ENCODE peak calls at places on chromosome 1, in eight cellular contexts. One of them, this sample, is unnamed.

GRCh38 chr1:20589331-20590312 is 725 bp downstream of the CDA start:
- DNase-seq in body of pancreas: peak
- DNase-seq in A549: no peak
- DNase-seq in NB4: peak
- DNase-seq in K562: no peak
- DNase-seq in tibial nerve: no peak
- DNase-seq in ovary: peak
- DNase-seq in transverse colon: no peak
- DNase-seq in this sample: no peak

GRCh38 chr1:66271216-66271903 is 262.6 kb upstream of the SGIP1 start:
- DNase-seq in body of pancreas: peak
- DNase-seq in tibial nerve: peak
- DNase-seq in NB4: peak
- DNase-seq in ovary: peak
- DNase-seq in transverse colon: peak
- DNase-seq in K562: no peak
- DNase-seq in A549: peak
- DNase-seq in this sample: no peak

GRCh38 chr1:12594490-12594889 is 23.5 kb downstream of the DHRS3 start:
- DNase-seq in NB4: no peak
- DNase-seq in A549: no peak
- DNase-seq in tibial nerve: no peak
- DNase-seq in body of pancreas: no peak
- DNase-seq in K562: no peak
- DNase-seq in ovary: no peak
- DNase-seq in transverse colon: no peak
- DNase-seq in this sample: no peak

GRCh38 chr1:203638914-203639313 is 12.3 kb downstream of the ATP2B4 start:
- DNase-seq in body of pancreas: no peak
- DNase-seq in K562: peak
- DNase-seq in A549: no peak
- DNase-seq in ovary: no peak
- DNase-seq in transverse colon: no peak
- DNase-seq in NB4: peak
- DNase-seq in tibial nerve: no peak
- DNase-seq in this sample: no peak

GRCh38 chr1:5725406-5725805 is 266.8 kb downstream of the NPHP4 start:
- DNase-seq in A549: no peak
- DNase-seq in NB4: no peak
- DNase-seq in ovary: no peak
- DNase-seq in tibial nerve: no peak
- DNase-seq in K562: no peak
- DNase-seq in transverse colon: no peak
- DNase-seq in body of pancreas: no peak
- DNase-seq in this sample: no peak

GRCh38 chr1:158362501-158362900 is 8.8 kb downstream of the CD1E start:
- DNase-seq in body of pancreas: no peak
- DNase-seq in tibial nerve: no peak
- DNase-seq in A549: no peak
- DNase-seq in NB4: no peak
- DNase-seq in K562: no peak
- DNase-seq in ovary: no peak
- DNase-seq in transverse colon: no peak
- DNase-seq in this sample: no peak

GRCh38 chr1:198132060-198132781 is 24.6 kb upstream of the NEK7 start:
- DNase-seq in transverse colon: no peak
- DNase-seq in body of pancreas: no peak
- DNase-seq in NB4: peak
- DNase-seq in A549: peak
- DNase-seq in tibial nerve: no peak
- DNase-seq in K562: no peak
- DNase-seq in ovary: no peak
- DNase-seq in this sample: no peak

GRCh38 chr1:114610546-114611245 is 29.3 kb upstream of the BCAS2 start:
- DNase-seq in body of pancreas: no peak
- DNase-seq in A549: peak
- DNase-seq in K562: no peak
- DNase-seq in NB4: no peak
- DNase-seq in ovary: no peak
- DNase-seq in transverse colon: no peak
- DNase-seq in tibial nerve: no peak
- DNase-seq in this sample: no peak

GRCh38 chr1:21783679-21784603 is 992 bp upstream of the USP48 start:
- DNase-seq in ovary: peak
- DNase-seq in A549: peak
- DNase-seq in transverse colon: peak
- DNase-seq in K562: peak
- DNase-seq in NB4: peak
- DNase-seq in body of pancreas: peak
- DNase-seq in tibial nerve: no peak
- DNase-seq in this sample: peak

GRCh38 chr1:236176337-236177336 is 34.3 kb downstream of the GPR137B start:
- DNase-seq in ovary: no peak
- DNase-seq in A549: peak
- DNase-seq in NB4: no peak
- DNase-seq in transverse colon: no peak
- DNase-seq in tibial nerve: no peak
- DNase-seq in body of pancreas: no peak
- DNase-seq in K562: no peak
- DNase-seq in this sample: no peak

GRCh38 chr1:76153856-76154212 is 79.3 kb downstream of the ST6GALNAC3 start:
- DNase-seq in tibial nerve: no peak
- DNase-seq in K562: no peak
- DNase-seq in A549: no peak
- DNase-seq in ovary: no peak
- DNase-seq in NB4: no peak
- DNase-seq in transverse colon: no peak
- DNase-seq in body of pancreas: no peak
- DNase-seq in this sample: no peak

GRCh38 chr1:47577310-47578025 is 139.6 kb downstream of the FOXD2 start:
- DNase-seq in A549: no peak
- DNase-seq in transverse colon: no peak
- DNase-seq in body of pancreas: no peak
- DNase-seq in tibial nerve: no peak
- DNase-seq in NB4: no peak
- DNase-seq in ovary: no peak
- DNase-seq in K562: no peak
- DNase-seq in this sample: no peak

GRCh38 chr1:63662056-63662836 is 69.0 kb downstream of the PGM1 start:
- DNase-seq in ovary: peak
- DNase-seq in K562: no peak
- DNase-seq in transverse colon: no peak
- DNase-seq in NB4: no peak
- DNase-seq in body of pancreas: no peak
- DNase-seq in A549: peak
- DNase-seq in tibial nerve: peak
- DNase-seq in this sample: no peak
- TF ChIP-seq POLR2A in ovary: no peak
- TF ChIP-seq POLR2A in K562: no peak
- TF ChIP-seq POLR2A in transverse colon: no peak
- TF ChIP-seq POLR2A in NB4: no peak
- TF ChIP-seq POLR2A in body of pancreas: no peak
- TF ChIP-seq POLR2A in A549: no peak
- TF ChIP-seq POLR2A in tibial nerve: no peak
- TF ChIP-seq POLR2A in this sample: no peak

DNA sequence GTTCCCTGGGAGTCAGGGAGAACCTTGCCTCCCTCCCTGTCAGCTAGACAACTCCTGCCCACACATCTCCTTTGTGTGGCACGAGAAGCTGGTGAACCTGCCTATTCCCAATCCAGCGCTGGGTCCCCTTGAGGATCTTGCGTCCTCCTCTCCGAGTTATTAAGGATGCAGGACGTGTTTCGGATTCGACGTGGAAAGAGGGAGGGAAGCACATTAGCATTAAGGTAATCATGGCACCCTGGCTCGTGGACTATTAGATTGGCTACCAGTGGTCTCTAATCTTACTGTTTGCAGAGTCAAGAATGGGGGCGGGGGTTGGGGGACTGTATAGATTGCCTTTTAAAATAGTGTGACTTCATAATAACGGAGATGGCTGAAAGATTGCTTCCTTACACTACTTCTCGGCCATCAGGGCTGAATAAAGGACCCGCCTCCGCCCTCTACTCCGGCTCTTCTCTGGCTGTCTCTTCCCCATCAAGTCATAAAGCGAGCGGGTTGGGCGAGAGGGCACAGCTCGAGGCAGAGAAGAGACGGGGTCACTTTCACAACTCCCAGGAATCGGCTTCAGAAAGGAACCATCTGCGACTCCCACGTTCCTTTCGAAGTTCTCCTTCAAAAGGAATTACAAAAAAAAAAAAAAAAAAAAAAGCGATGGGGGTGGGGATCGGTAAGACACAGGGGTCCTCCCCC is 1.7 kb downstream of the LRRC7 start:
- DNase-seq in ovary: no peak
- DNase-seq in NB4: no peak
- DNase-seq in tibial nerve: no peak
- DNase-seq in transverse colon: no peak
- DNase-seq in K562: peak
- DNase-seq in body of pancreas: no peak
- DNase-seq in A549: no peak
- DNase-seq in this sample: no peak
- TF ChIP-seq POLR2A in ovary: no peak
- TF ChIP-seq POLR2A in NB4: no peak
- TF ChIP-seq POLR2A in tibial nerve: no peak
- TF ChIP-seq POLR2A in transverse colon: no peak
- TF ChIP-seq POLR2A in K562: no peak
- TF ChIP-seq POLR2A in body of pancreas: no peak
- TF ChIP-seq POLR2A in A549: no peak
- TF ChIP-seq POLR2A in this sample: no peak

GRCh38 chr1:221742555-221743415 is 896 bp upstream of the DUSP10 start:
- DNase-seq in tibial nerve: peak
- DNase-seq in body of pancreas: peak
- DNase-seq in A549: peak
- DNase-seq in ovary: peak
- DNase-seq in K562: peak
- DNase-seq in NB4: peak
- DNase-seq in transverse colon: peak
- DNase-seq in this sample: peak

GRCh38 chr1:221743416-221744208 is 1.7 kb upstream of the DUSP10 start:
- DNase-seq in NB4: no peak
- DNase-seq in A549: no peak
- DNase-seq in ovary: no peak
- DNase-seq in K562: no peak
- DNase-seq in tibial nerve: no peak
- DNase-seq in body of pancreas: peak
- DNase-seq in transverse colon: no peak
- DNase-seq in this sample: no peak

GRCh38 chr1:221740941-221741363 is 937 bp downstream of the DUSP10 start:
- DNase-seq in body of pancreas: no peak
- DNase-seq in transverse colon: peak
- DNase-seq in tibial nerve: peak
- DNase-seq in NB4: no peak
- DNase-seq in A549: no peak
- DNase-seq in ovary: peak
- DNase-seq in K562: no peak
- DNase-seq in this sample: no peak

GRCh38 chr1:221741364-221741970 is 422 bp downstream of the DUSP10 start:
- DNase-seq in ovary: peak
- DNase-seq in body of pancreas: peak
- DNase-seq in K562: peak
- DNase-seq in A549: no peak
- DNase-seq in tibial nerve: peak
- DNase-seq in NB4: peak
- DNase-seq in transverse colon: peak
- DNase-seq in this sample: no peak

GRCh38 chr1:221741971-221742554 is at the start of gene DUSP10:
- DNase-seq in body of pancreas: peak
- DNase-seq in NB4: peak
- DNase-seq in ovary: peak
- DNase-seq in tibial nerve: peak
- DNase-seq in A549: peak
- DNase-seq in transverse colon: peak
- DNase-seq in K562: peak
- DNase-seq in this sample: peak
- TF ChIP-seq POLR2A in body of pancreas: peak
- TF ChIP-seq POLR2A in NB4: peak
- TF ChIP-seq POLR2A in ovary: peak
- TF ChIP-seq POLR2A in tibial nerve: peak
- TF ChIP-seq POLR2A in A549: no peak
- TF ChIP-seq POLR2A in transverse colon: peak
- TF ChIP-seq POLR2A in K562: peak
- TF ChIP-seq POLR2A in this sample: peak

GRCh38 chr1:43969416-43969745 is 429 bp upstream of the DPH2 start:
- DNase-seq in body of pancreas: no peak
- DNase-seq in tibial nerve: no peak
- DNase-seq in A549: no peak
- DNase-seq in K562: no peak
- DNase-seq in NB4: no peak
- DNase-seq in ovary: no peak
- DNase-seq in transverse colon: no peak
- DNase-seq in this sample: no peak

GRCh38 chr1:43970502-43970901 is 692 bp downstream of the DPH2 start:
- DNase-seq in tibial nerve: no peak
- DNase-seq in A549: no peak
- DNase-seq in transverse colon: no peak
- DNase-seq in NB4: no peak
- DNase-seq in ovary: no peak
- DNase-seq in K562: no peak
- DNase-seq in body of pancreas: no peak
- DNase-seq in this sample: no peak

GRCh38 chr1:43968348-43968948 is 1.4 kb upstream of the DPH2 start:
- DNase-seq in A549: no peak
- DNase-seq in body of pancreas: peak
- DNase-seq in K562: peak
- DNase-seq in tibial nerve: no peak
- DNase-seq in ovary: no peak
- DNase-seq in transverse colon: no peak
- DNase-seq in NB4: peak
- DNase-seq in this sample: no peak

GRCh38 chr1:43970911-43971310 is 1.1 kb downstream of the DPH2 start:
- DNase-seq in tibial nerve: no peak
- DNase-seq in K562: no peak
- DNase-seq in NB4: no peak
- DNase-seq in ovary: no peak
- DNase-seq in body of pancreas: no peak
- DNase-seq in A549: no peak
- DNase-seq in transverse colon: no peak
- DNase-seq in this sample: no peak

DNA sequence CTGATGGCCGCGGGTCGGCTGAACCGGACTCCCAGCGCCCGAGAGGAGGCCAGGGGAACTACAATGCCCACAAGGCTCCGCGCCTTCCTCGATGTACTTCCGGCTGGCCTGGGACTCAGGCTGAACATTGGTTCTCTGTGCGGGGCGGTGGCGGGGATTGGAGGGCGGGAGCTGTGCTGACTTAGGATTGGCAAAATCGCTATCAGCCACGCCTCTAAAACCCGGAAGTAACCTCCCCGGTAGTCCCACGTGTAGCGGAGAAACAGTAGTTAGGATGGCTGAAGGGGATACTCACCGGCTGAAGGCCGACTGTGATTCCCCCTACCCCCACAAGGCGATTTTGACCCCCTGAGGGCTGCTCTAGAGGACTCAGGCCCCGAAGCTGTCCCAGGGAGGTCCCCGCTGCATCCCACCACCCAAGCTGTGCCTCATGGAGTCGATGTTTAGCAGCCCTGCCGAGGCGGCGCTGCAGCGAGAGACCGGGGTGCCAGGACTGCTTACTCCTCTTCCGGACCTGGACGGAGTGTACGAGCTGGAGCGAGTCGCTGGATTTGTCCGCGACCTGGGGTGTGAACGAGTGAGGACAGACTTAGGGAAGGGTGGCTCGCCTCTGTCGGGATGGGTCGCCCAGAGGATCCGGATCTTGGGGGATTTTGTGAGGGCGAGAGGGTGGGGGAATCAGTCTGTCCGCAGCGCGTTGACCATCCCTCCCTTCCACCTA is at the start of gene DPH2:
- DNase-seq in K562: peak
- DNase-seq in transverse colon: peak
- DNase-seq in A549: peak
- DNase-seq in body of pancreas: peak
- DNase-seq in ovary: peak
- DNase-seq in NB4: peak
- DNase-seq in tibial nerve: peak
- DNase-seq in this sample: peak
- TF ChIP-seq POLR2A in K562: peak
- TF ChIP-seq POLR2A in transverse colon: no peak
- TF ChIP-seq POLR2A in A549: peak
- TF ChIP-seq POLR2A in body of pancreas: peak
- TF ChIP-seq POLR2A in ovary: no peak
- TF ChIP-seq POLR2A in NB4: peak
- TF ChIP-seq POLR2A in tibial nerve: peak
- TF ChIP-seq POLR2A in this sample: peak

This sample was measured in GM12891.